ENCODE peak calls at places on chromosomes 1 and 21, in six cellular contexts. R is glutamatergic neuron, I is cardiac septum, Y is colonic mucosa, P is fibroblast of mammary gland, E is cardiac fibroblast. X is an unnamed sample.
A peak's percentile ranks its signal among the peaks of the same experiment; 100 is the strongest.

GRCh38 chr21:32515869-32516268 is 69.5 kb downstream of the TCP10L start:
- DNase-seq in R (no peak), I (no peak), Y (no peak), P (peak; percentile 63), E (peak; percentile 79), X (no peak)

GRCh38 chr1:206685749-206686485 is 1.2 kb downstream of the MAPKAPK2 start:
- DNase-seq in R (peak; percentile 60), I (peak; percentile 90), Y (peak; percentile 56), P (peak; percentile 70), E (peak; percentile 78), X (no peak)

GRCh38 chr21:45990741-45991605 is 9.4 kb downstream of the COL6A1 start:
- DNase-seq in R (peak; percentile 16), I (no peak), Y (peak; percentile 12), P (no peak), E (no peak), X (no peak)

GRCh38 chr1:118145736-118146135 is 39.3 kb downstream of the SPAG17 start:
- DNase-seq in R (no peak), I (no peak), Y (no peak), P (no peak), E (no peak), X (no peak)

GRCh38 chr1:203278087-203278884 is 27.0 kb upstream of the BTG2 start:
- DNase-seq in R (peak; percentile 67), I (peak; percentile 96), Y (peak; percentile 79), P (peak; percentile 69), E (peak; percentile 61), X (peak; percentile 88)

GRCh38 chr1:23533288-23534130 is 2.5 kb upstream of the E2F2 start:
- DNase-seq in R (no peak), I (no peak), Y (no peak), P (no peak), E (no peak), X (no peak)

GRCh38 chr1:209769171-209769904 is 13.5 kb downstream of the TRAF3IP3 start:
- DNase-seq in R (no peak), I (peak; percentile 90), Y (peak; percentile 54), P (peak; percentile 86), E (peak; percentile 94), X (no peak)

GRCh38 chr21:45438391-45439145 is 33.6 kb downstream of the COL18A1 start:
- DNase-seq in R (no peak), I (no peak), Y (no peak), P (no peak), E (no peak), X (no peak)

GRCh38 chr1:182484531-182485257 is 34.7 kb downstream of the RGSL1 start:
- DNase-seq in R (peak; percentile 49), I (no peak), Y (no peak), P (no peak), E (no peak), X (no peak)

GRCh38 chr1:201584510-201584991 is 45.6 kb downstream of the NAV1 start:
- DNase-seq in R (no peak), I (peak; percentile 72), Y (peak; percentile 56), P (peak; percentile 94), E (peak; percentile 73), X (no peak)

GRCh38 chr1:236608930-236609726 is 4.8 kb upstream of the HEATR1 start:
- DNase-seq in R (peak; percentile 77), I (no peak), Y (peak; percentile 48), P (peak; percentile 64), E (peak; percentile 71), X (peak; percentile 27)

GRCh38 chr1:156836892-156837291 is 20.2 kb upstream of the SH2D2A start:
- DNase-seq in R (no peak), I (no peak), Y (no peak), P (no peak), E (no peak), X (no peak)

GRCh38 chr1:222582099-222582774 is 7.5 kb downstream of the TAF1A start:
- DNase-seq in R (no peak), I (no peak), Y (no peak), P (peak; percentile 62), E (peak; percentile 50), X (no peak)

GRCh38 chr1:62131093-62131725 is 63.4 kb upstream of the L1TD1 start:
- DNase-seq in R (peak; percentile 61), I (no peak), Y (peak; percentile 46), P (peak; percentile 69), E (peak; percentile 78), X (peak; percentile 44)

GRCh38 chr21:41149199-41149598 is 18.8 kb upstream of the BACE2 start:
- DNase-seq in R (no peak), I (no peak), Y (no peak), P (no peak), E (no peak), X (no peak)

GRCh38 chr1:115284209-115284608 is 53.8 kb downstream of the NGF start:
- DNase-seq in R (no peak), I (no peak), Y (no peak), P (no peak), E (no peak), X (no peak)

GRCh38 chr1:221829327-221830011 is 87.6 kb upstream of the DUSP10 start:
- DNase-seq in R (no peak), I (no peak), Y (no peak), P (peak; percentile 95), E (peak; percentile 97), X (no peak)

GRCh38 chr21:43956667-43957030 is 55.5 kb upstream of the TRAPPC10 start:
- DNase-seq in R (no peak), I (no peak), Y (no peak), P (peak; percentile 36), E (peak; percentile 48), X (no peak)

GRCh38 chr1:84155517-84155916 is 11.4 kb downstream of the PRKACB start:
- DNase-seq in R (no peak), I (no peak), Y (no peak), P (no peak), E (no peak), X (no peak)

GRCh38 chr1:116417678-116418077 is 44.6 kb downstream of the ATP1A1 start:
- DNase-seq in R (no peak), I (no peak), Y (peak; percentile 15), P (no peak), E (no peak), X (no peak)

GRCh38 chr1:51088474-51088873 is 13.6 kb upstream of the C1orf185 start:
- DNase-seq in R (no peak), I (no peak), Y (no peak), P (peak; percentile 37), E (peak; percentile 39), X (no peak)

GRCh38 chr1:152185544-152186391 is 26.7 kb upstream of the RPTN start:
- DNase-seq in R (no peak), I (no peak), Y (peak; percentile 35), P (peak; percentile 70), E (peak; percentile 82), X (peak; percentile 76)

GRCh38 chr1:5718716-5719632 is 273.3 kb downstream of the NPHP4 start:
- DNase-seq in R (no peak), I (peak; percentile 70), Y (no peak), P (no peak), E (no peak), X (no peak)

GRCh38 chr1:40774266-40774998 is 9.2 kb upstream of the KCNQ4 start:
- DNase-seq in R (peak; percentile 77), I (no peak), Y (peak; percentile 63), P (peak; percentile 23), E (peak; percentile 41), X (peak; percentile 14)

GRCh38 chr1:176102700-176103244 is 104.3 kb downstream of the COP1 start:
- DNase-seq in R (no peak), I (no peak), Y (no peak), P (peak; percentile 66), E (peak; percentile 49), X (no peak)

GRCh38 chr1:18703041-18703621 is 72.5 kb downstream of the PAX7 start:
- DNase-seq in R (no peak), I (no peak), Y (no peak), P (peak; percentile 10), E (no peak), X (no peak)

GRCh38 chr1:208787219-208787618 is 543.0 kb upstream of the PLXNA2 start:
- DNase-seq in R (no peak), I (no peak), Y (no peak), P (no peak), E (no peak), X (no peak)

GRCh38 chr1:92419642-92420041 is 67.1 kb downstream of the GFI1 start:
- DNase-seq in R (no peak), I (no peak), Y (no peak), P (no peak), E (no peak), X (no peak)